ENCODE peak calls at places on chromosomes 1 and 21, in ten cellular contexts. K is AG09319, O is amniotic stem cell, V is NCI-H1417, X is NCI-H510A treated with DMSO at 0.1 percent for 48 hours, J is esophagus squamous epithelium, B is HEK293T, G is hepatocyte, H is psoas muscle, F is midbrain. Q is an unnamed sample.

GRCh38 chr21:41803316-41803715 is 36.5 kb upstream of the RIPK4 start:
- DNase-seq in K (no peak), F (no peak), J (no peak), O (no peak), V (no peak), X (no peak), H (no peak), B (no peak), G (no peak), Q (no peak)

GRCh38 chr21:33089439-33089838 is 19.5 kb downstream of the OLIG1 start:
- DNase-seq in K (no peak), V (no peak), X (no peak), O (no peak), B (no peak), G (no peak), J (no peak), F (no peak), H (no peak), Q (no peak)

GRCh38 chr1:207050428-207050767 is 610 bp downstream of the YOD1 start:
- DNase-seq in K (no peak), X (no peak), J (no peak), H (no peak), G (no peak), F (no peak), O (no peak), V (no peak), B (no peak), Q (no peak)

GRCh38 chr1:14968251-14968812 is 185.2 kb upstream of the TMEM51 start:
- DNase-seq in K (peak), J (no peak), X (no peak), G (peak), H (peak), F (peak), O (peak), B (no peak), V (no peak), Q (peak)

GRCh38 chr1:16053781-16054502 is 10.4 kb downstream of the CLCNKB start:
- DNase-seq in K (no peak), H (no peak), J (no peak), G (no peak), F (no peak), X (no peak), V (no peak), O (no peak), B (no peak), Q (no peak)

GRCh38 chr21:32403201-32403701 is 9.3 kb upstream of the EVA1C start:
- DNase-seq in V (peak), K (no peak), B (peak), O (peak), H (no peak), G (peak), F (peak), J (no peak), X (peak), Q (peak)

GRCh38 chr1:16215882-16216753 is 3.7 kb upstream of the ARHGEF19 start:
- DNase-seq in K (peak), F (peak), V (peak), H (peak), X (no peak), G (peak), B (peak), J (peak), O (peak), Q (peak)

GRCh38 chr1:155455588-155456195 is 106.9 kb downstream of the ASH1L start:
- DNase-seq in B (no peak), H (no peak), K (no peak), F (no peak), O (no peak), J (no peak), G (no peak), X (no peak), V (no peak), Q (no peak)

GRCh38 chr1:31736675-31737074 is 27.5 kb downstream of the ADGRB2 start:
- DNase-seq in O (no peak), B (no peak), F (no peak), V (no peak), J (no peak), H (no peak), K (no peak), G (no peak), X (no peak), Q (no peak)

GRCh38 chr1:40094481-40095110 is 2.5 kb downstream of the PPT1 start:
- DNase-seq in J (no peak), H (no peak), B (no peak), V (peak), G (no peak), K (no peak), X (no peak), O (no peak), F (peak), Q (no peak)

GRCh38 chr1:206979379-206980043 is 9.3 kb upstream of the FCAMR start:
- DNase-seq in G (peak), H (no peak), K (no peak), V (peak), F (peak), J (no peak), O (peak), X (no peak), B (peak), Q (no peak)